ENCODE peak calls at places on chromosomes 6 and 20, in four cellular contexts. N is endothelial cell of umbilical vein, A is body of pancreas, W is osteoblast. C is an unnamed sample.

GRCh38 chr6:1479095-1479494 is 89.7 kb downstream of the FOXF2 start:
- DNase-seq in N (no peak), A (no peak), W (no peak), C (no peak)

GRCh38 chr20:25226433-25227316 is 21.2 kb upstream of the PYGB start:
- DNase-seq in N (peak; percentile 14), A (peak; percentile 59), W (peak; percentile 51), C (no peak)

GRCh38 chr6:143695106-143696059 is 17.6 kb downstream of the PHACTR2 start:
- DNase-seq in N (peak; percentile 49), A (no peak), W (no peak), C (no peak)

GRCh38 chr6:27188206-27188884 is 59.2 kb upstream of the PRSS16 start:
- DNase-seq in N (peak; percentile 73), A (peak; percentile 60), W (peak; percentile 87), C (peak; percentile 73)

GRCh38 chr6:38035478-38035877 is 216.0 kb downstream of the ZFAND3 start:
- DNase-seq in N (no peak), A (no peak), W (no peak), C (no peak)

GRCh38 chr20:2385026-2385425 is 4.3 kb downstream of the TGM6 start:
- DNase-seq in N (no peak), A (no peak), W (peak; percentile 46), C (no peak)

GRCh38 chr20:44264287-44264686 is 17.2 kb downstream of the GDAP1L1 start:
- DNase-seq in N (no peak), A (no peak), W (no peak), C (no peak)

GRCh38 chr20:57342829-57343228 is 8.2 kb upstream of the RAE1 start:
- DNase-seq in N (no peak), A (no peak), W (no peak), C (no peak)

GRCh38 chr20:11429168-11429567 is 488.5 kb upstream of the BTBD3 start:
- DNase-seq in N (no peak), A (no peak), W (no peak), C (no peak)

GRCh38 chr6:3229566-3230274 is 2.3 kb upstream of the TUBB2B start:
- DNase-seq in N (no peak), A (no peak), W (no peak), C (no peak)

GRCh38 chr6:130183271-130184222 is 39.2 kb downstream of the SAMD3 start:
- DNase-seq in N (no peak), A (no peak), W (no peak), C (no peak)

GRCh38 chr6:35687658-35688604 is 784 bp downstream of the FKBP5 start:
- DNase-seq in N (peak; percentile 72), A (peak; percentile 80), W (peak; percentile 91), C (peak; percentile 52)

GRCh38 chr6:94272327-94272726 is 853.0 kb upstream of the EPHA7 start:
- DNase-seq in N (no peak), A (no peak), W (no peak), C (no peak)

GRCh38 chr6:80607814-80608391 is 501.4 kb downstream of the BCKDHB start:
- DNase-seq in N (no peak), A (peak; percentile 8), W (peak; percentile 58), C (no peak)

GRCh38 chr6:132198896-132199295 is 202.4 kb downstream of the MOXD1 start:
- DNase-seq in N (no peak), A (no peak), W (no peak), C (no peak)

GRCh38 chr6:143410859-143411270 is 39.6 kb downstream of the ADAT2 start:
- DNase-seq in N (peak; percentile 7), A (no peak), W (peak; percentile 88), C (no peak)

GRCh38 chr6:169969372-169970099 is 218.1 kb downstream of the ERMARD start:
- DNase-seq in N (no peak), A (peak; percentile 39), W (peak; percentile 50), C (peak; percentile 46)

GRCh38 chr6:73983367-73983766 is 287.4 kb downstream of the CD109 start:
- DNase-seq in N (no peak), A (no peak), W (no peak), C (no peak)

GRCh38 chr6:52576392-52577021 is 353 bp downstream of the TRAM2 start:
- DNase-seq in N (peak; percentile 87), A (peak; percentile 77), W (peak; percentile 91), C (peak; percentile 71)

GRCh38 chr6:25876203-25876602 is 2.2 kb upstream of the SLC17A3 start:
- DNase-seq in N (no peak), A (no peak), W (no peak), C (no peak)

GRCh38 chr6:147749331-147749730 is 240.8 kb downstream of the SAMD5 start:
- DNase-seq in N (no peak), A (no peak), W (no peak), C (no peak)

GRCh38 chr6:39760246-39760952 is 31.8 kb upstream of the DAAM2 start:
- DNase-seq in N (no peak), A (no peak), W (no peak), C (no peak)

GRCh38 chr6:92538926-92539325 is 880.4 kb downstream of the EPHA7 start:
- DNase-seq in N (peak; percentile 65), A (no peak), W (no peak), C (no peak)

GRCh38 chr6:127384007-127384406 is 40.6 kb upstream of the ECHDC1 start:
- DNase-seq in N (no peak), A (no peak), W (peak; percentile 13), C (no peak)

GRCh38 chr6:128567029-128567428 is 46.6 kb upstream of the PTPRK start:
- DNase-seq in N (no peak), A (no peak), W (peak; percentile 35), C (no peak)

GRCh38 chr20:31822421-31823330 is 3.5 kb downstream of the MYLK2 start:
- DNase-seq in N (peak; percentile 62), A (peak; percentile 89), W (peak; percentile 98), C (peak; percentile 81)

GRCh38 chr6:10612161-10612560 is 82.3 kb downstream of the C6orf52 start:
- DNase-seq in N (no peak), A (no peak), W (no peak), C (no peak)

GRCh38 chr20:8855315-8855714 is 213.6 kb upstream of the PLCB4 start:
- DNase-seq in N (no peak), A (peak; percentile 13), W (no peak), C (no peak)

GRCh38 chr20:956330-956951 is 40.3 kb upstream of the ANGPT4 start:
- DNase-seq in N (peak; percentile 62), A (peak; percentile 67), W (peak; percentile 95), C (peak; percentile 83)

GRCh38 chr6:63565058-63565726 is 7.1 kb upstream of the LOC128125822 start:
- DNase-seq in N (no peak), A (peak; percentile 41), W (no peak), C (no peak)

GRCh38 chr6:169207482-169207881 is 46.2 kb downstream of the THBS2 start:
- DNase-seq in N (no peak), A (no peak), W (no peak), C (no peak)

GRCh38 chr20:56630506-56631317 is 1.6 kb downstream of the TFAP2C start:
- DNase-seq in N (no peak), A (no peak), W (peak; percentile 84), C (no peak)

DNA sequence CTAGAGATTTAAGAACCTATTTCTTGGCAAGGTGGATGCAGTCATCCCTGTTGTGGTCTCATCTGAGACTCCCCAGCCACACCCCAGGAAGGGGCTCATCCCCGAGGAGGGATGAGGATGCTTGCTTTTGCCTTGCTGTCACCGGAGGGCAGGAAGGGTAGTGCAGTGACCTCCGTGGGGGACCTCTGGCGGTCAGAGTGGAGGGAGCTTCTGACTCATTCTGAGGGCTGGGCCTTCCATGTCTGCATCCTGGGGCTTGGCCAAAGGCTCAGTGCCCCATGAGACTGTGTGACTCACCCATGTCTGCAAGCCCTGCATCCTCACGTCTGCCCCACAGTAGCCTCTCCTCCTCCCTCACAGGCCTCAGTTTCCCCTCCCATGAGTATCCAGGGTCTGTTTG is 38.7 kb downstream of the UQCC2 start:
- DNase-seq in N (peak; percentile 92), A (peak; percentile 71), W (peak; percentile 99), C (peak; percentile 96)
- TF ChIP-seq CTCF in N (peak; percentile 70), A (no peak), W (peak; percentile 75), C (peak; percentile 58)

GRCh38 chr20:62652894-62653305 is 10.6 kb downstream of the SLCO4A1 start:
- DNase-seq in N (no peak), A (no peak), W (no peak), C (no peak)
- H3K27ac ChIP-seq in N (peak overlapping the region; percentile 68), A (peak overlapping the region; percentile 99), W (peak overlapping the region; percentile 85), C (peak overlapping the region; percentile 93)

DNA sequence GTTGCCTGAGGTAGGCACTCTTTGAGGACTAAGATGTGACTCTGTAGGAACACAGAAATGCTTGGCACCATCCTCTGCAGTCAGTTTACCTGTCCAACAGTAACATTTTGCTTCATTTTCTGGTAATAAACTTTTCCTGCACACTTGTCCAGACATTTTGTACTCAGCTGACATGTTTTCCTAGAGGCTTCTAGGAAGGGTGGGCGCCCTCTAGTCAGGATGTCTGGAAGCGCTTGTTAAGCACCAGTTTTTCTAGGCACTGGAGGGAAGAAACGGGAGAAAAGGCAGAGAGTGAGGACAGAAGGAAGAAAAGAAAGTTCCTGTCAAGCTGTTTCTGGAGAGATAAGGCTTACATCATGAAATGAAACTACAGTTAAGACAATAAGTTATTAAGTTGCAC is 42.5 kb upstream of the TNFRSF21 start:
- DNase-seq in N (peak; percentile 33), A (no peak), W (no peak), C (no peak)
- TF ChIP-seq CTCF in N (peak; percentile 32), A (no peak), W (peak; percentile 14), C (no peak)

DNA sequence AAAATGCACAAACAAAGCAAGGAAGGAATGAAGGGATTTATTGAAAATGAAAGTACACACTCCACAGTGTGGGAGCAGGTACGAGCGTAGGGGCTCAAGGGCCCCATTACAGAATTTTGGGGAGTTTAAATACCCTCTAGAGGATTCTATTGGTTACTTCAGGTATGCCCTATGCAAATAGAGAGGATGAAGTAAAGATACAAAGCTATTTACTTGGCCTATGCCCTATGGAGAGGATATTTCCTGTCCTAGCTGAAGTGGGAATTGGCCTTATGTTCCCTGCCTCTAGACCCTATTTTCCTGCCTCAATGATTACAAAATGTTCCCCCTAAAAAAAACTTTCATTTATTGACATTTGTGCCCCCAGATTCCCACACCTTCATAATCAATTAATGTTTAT is 59.7 kb upstream of the ASIP start:
- DNase-seq in N (no peak), A (no peak), W (no peak), C (no peak)
- H3K27ac ChIP-seq in N (no peak overlapping the region), A (no peak overlapping the region), W (no peak overlapping the region), C (no peak overlapping the region)

GRCh38 chr20:33666293-33667244 is at the start of gene ACTL10:
- DNase-seq in N (peak; percentile 98), A (peak; percentile 99), W (peak; percentile 100), C (peak; percentile 99)
- TF ChIP-seq CTCF in N (peak; percentile 53), A (peak; percentile 49), W (peak; percentile 44), C (peak; percentile 7)

DNA sequence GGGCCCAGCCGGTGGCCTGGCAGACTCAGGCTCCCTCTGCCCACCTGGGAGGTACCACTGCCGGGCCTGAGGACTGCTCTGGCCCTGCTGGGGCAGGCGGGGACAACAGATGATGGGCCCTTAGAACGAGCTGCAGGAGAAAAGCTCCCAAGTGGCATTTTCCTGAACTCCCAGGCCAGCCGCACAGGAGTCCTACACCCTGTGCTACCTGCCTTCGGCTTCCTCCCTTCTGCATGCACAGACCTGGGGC is 41.3 kb downstream of the DSTN start:
- DNase-seq in N (no peak), A (peak; percentile 76), W (peak; percentile 84), C (no peak)
- H3K27ac ChIP-seq in N (no peak overlapping the region), A (peak overlapping the region; percentile 74), W (peak overlapping the region; percentile 85), C (no peak overlapping the region)